ENCODE peak calls at places on chromosomes 16 and 17, in nine cellular contexts. H is fibroblast of pulmonary artery, B is HCT116, G is heart right ventricle, E is IMR-90, U is activated B cell treated with CpG ODN at 0.5 μM for 24 hours, C is dorsolateral prefrontal cortex, I is fibroblast of lung, J is sigmoid colon. Q is an unnamed sample.

GRCh38 chr17:41507315-41507880 is 2.0 kb upstream of the KRT13 start:
- DNase-seq in H (no peak), B (no peak), G (no peak), E (no peak), U (no peak), C (no peak), I (no peak), J (no peak), Q (no peak)

GRCh38 chr17:10614536-10615155 is 42.5 kb downstream of the MYH3 start:
- DNase-seq in H (peak), B (peak), G (no peak), E (peak), U (no peak), C (peak), I (peak), J (no peak), Q (peak)

GRCh38 chr16:11627822-11628457 is 40.3 kb upstream of the SNN start:
- DNase-seq in H (peak), B (peak), G (no peak), E (peak), U (no peak), C (no peak), I (peak), J (peak), Q (peak)

GRCh38 chr17:27269201-27269600 is 24.7 kb upstream of the WSB1 start:
- DNase-seq in H (no peak), B (no peak), G (no peak), E (no peak), U (no peak), C (no peak), I (no peak), J (no peak), Q (no peak)

GRCh38 chr17:14359251-14359939 is 58.5 kb downstream of the HS3ST3B1 start:
- DNase-seq in H (no peak), B (no peak), G (no peak), E (no peak), U (peak), C (no peak), I (no peak), J (no peak), Q (no peak)

GRCh38 chr16:84751947-84752346 is 52.1 kb downstream of the USP10 start:
- DNase-seq in H (peak), B (no peak), G (no peak), E (no peak), U (no peak), C (no peak), I (no peak), J (no peak), Q (peak)

GRCh38 chr17:6374761-6375312 is 60.1 kb downstream of the AIPL1 start:
- DNase-seq in H (peak), B (peak), G (no peak), E (peak), U (no peak), C (no peak), I (peak), J (no peak), Q (peak)

GRCh38 chr17:27760069-27760885 is 40.1 kb downstream of the NOS2 start:
- DNase-seq in H (peak), B (peak), G (peak), E (peak), U (peak), C (peak), I (peak), J (no peak), Q (peak)

GRCh38 chr16:20938426-20938825 is 37.9 kb downstream of the LYRM1 start:
- DNase-seq in H (peak), B (no peak), G (no peak), E (peak), U (no peak), C (no peak), I (peak), J (no peak), Q (peak)

GRCh38 chr17:66964083-66964771 is at the start of gene CACNG4:
- DNase-seq in H (no peak), B (no peak), G (no peak), E (no peak), U (no peak), C (no peak), I (no peak), J (no peak), Q (no peak)

GRCh38 chr17:3594056-3594810 is 15.0 kb downstream of the TRPV1 start:
- DNase-seq in H (peak), B (no peak), G (peak), E (peak), U (no peak), C (peak), I (peak), J (no peak), Q (no peak)

GRCh38 chr17:63445065-63445464 is 1.0 kb downstream of the CYB561 start:
- DNase-seq in H (no peak), B (no peak), G (no peak), E (no peak), U (no peak), C (no peak), I (no peak), J (no peak), Q (no peak)

GRCh38 chr16:57528499-57529323 is 7.7 kb downstream of the CCDC102A start:
- DNase-seq in H (no peak), B (no peak), G (no peak), E (no peak), U (no peak), C (no peak), I (no peak), J (peak), Q (no peak)

GRCh38 chr16:19933740-19934139 is 49.1 kb upstream of the GPRC5B start:
- DNase-seq in H (no peak), B (no peak), G (no peak), E (no peak), U (no peak), C (no peak), I (no peak), J (no peak), Q (no peak)

GRCh38 chr16:79756571-79756970 is 156.0 kb upstream of the MAF start:
- DNase-seq in H (no peak), B (no peak), G (no peak), E (no peak), U (no peak), C (no peak), I (no peak), J (no peak), Q (no peak)

GRCh38 chr16:84517366-84517765 is 12.9 kb upstream of the MEAK7 start:
- DNase-seq in H (no peak), B (no peak), G (no peak), E (no peak), U (no peak), C (no peak), I (no peak), J (no peak), Q (no peak)

GRCh38 chr17:78256705-78257559 is 25.5 kb downstream of the TMEM235 start:
- DNase-seq in H (no peak), B (no peak), G (no peak), E (no peak), U (no peak), C (no peak), I (no peak), J (no peak), Q (no peak)

GRCh38 chr17:46879101-46879500 is 27.7 kb downstream of the WNT9B start:
- DNase-seq in H (no peak), B (no peak), G (no peak), E (no peak), U (no peak), C (no peak), I (no peak), J (no peak), Q (no peak)
- TF ChIP-seq CTCF in H (no peak), B (no peak), G (no peak), E (no peak), U (no peak), C (no peak), I (no peak), J (no peak), Q (no peak)

GRCh38 chr16:88378401-88378800 is 4.4 kb upstream of the ZNF469 start:
- DNase-seq in H (no peak), B (no peak), G (no peak), E (no peak), U (no peak), C (no peak), I (no peak), J (no peak), Q (no peak)
- TF ChIP-seq CTCF in H (no peak), B (no peak), G (no peak), E (no peak), U (no peak), C (no peak), I (no peak), J (no peak), Q (no peak)

GRCh38 chr17:44314524-44314868 is 6.1 kb downstream of the RUNDC3A start:
- DNase-seq in H (no peak), B (no peak), G (no peak), E (no peak), U (no peak), C (no peak), I (no peak), J (no peak), Q (no peak)

GRCh38 chr17:44314869-44315661 is 6.7 kb downstream of the RUNDC3A start:
- DNase-seq in H (peak), B (no peak), G (no peak), E (no peak), U (no peak), C (peak), I (no peak), J (no peak), Q (no peak)

GRCh38 chr17:44315760-44316731 is 7.6 kb downstream of the RUNDC3A start:
- DNase-seq in H (no peak), B (no peak), G (no peak), E (no peak), U (no peak), C (no peak), I (no peak), J (no peak), Q (no peak)

GRCh38 chr17:44312396-44313104 is 4.1 kb downstream of the RUNDC3A start:
- DNase-seq in H (no peak), B (no peak), G (no peak), E (no peak), U (no peak), C (no peak), I (no peak), J (no peak), Q (no peak)

GRCh38 chr17:44314031-44314430 is 5.6 kb downstream of the RUNDC3A start:
- DNase-seq in H (no peak), B (no peak), G (no peak), E (no peak), U (no peak), C (no peak), I (no peak), J (no peak), Q (no peak)
- TF ChIP-seq CTCF in H (no peak), B (no peak), G (no peak), E (no peak), U (no peak), C (no peak), I (no peak), J (no peak), Q (no peak)

DNA sequence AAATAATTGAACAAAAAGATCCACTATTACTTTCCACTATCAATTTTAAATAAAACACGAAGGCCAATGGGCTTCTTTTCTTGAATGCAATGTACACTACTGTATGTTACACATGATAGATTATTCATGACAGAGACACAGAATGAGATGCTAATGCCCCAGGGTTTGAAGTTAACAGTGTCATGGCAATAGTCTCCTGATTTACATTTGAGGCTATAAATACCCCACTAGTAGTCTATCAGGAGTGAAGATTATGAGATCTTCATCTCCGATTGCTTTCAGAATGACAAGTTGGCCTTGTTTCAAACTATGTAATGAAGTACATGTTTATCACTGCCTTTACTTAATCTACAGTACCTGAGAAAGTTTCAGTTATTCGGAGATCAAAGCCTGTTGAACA is 84.4 kb downstream of the RPGRIP1L start:
- DNase-seq in H (no peak), B (no peak), G (no peak), E (no peak), U (no peak), C (no peak), I (no peak), J (no peak), Q (no peak)
- TF ChIP-seq CTCF in H (no peak), B (no peak), G (no peak), E (no peak), U (no peak), C (no peak), I (no peak), J (no peak), Q (no peak)

GRCh38 chr17:81711814-81712467 is at the start of gene SLC25A10:
- DNase-seq in H (peak), B (peak), G (peak), E (peak), U (peak), C (no peak), I (peak), J (peak), Q (peak)
- TF ChIP-seq CTCF in H (no peak), B (no peak), G (no peak), E (no peak), U (no peak), C (no peak), I (no peak), J (no peak), Q (no peak)

GRCh38 chr16:29310852-29311314 is 95.6 kb downstream of the NPIPB11 start:
- DNase-seq in H (no peak), B (no peak), G (peak), E (no peak), U (no peak), C (no peak), I (peak), J (peak), Q (no peak)
- TF ChIP-seq CTCF in H (no peak), B (no peak), G (peak), E (no peak), U (no peak), C (no peak), I (peak), J (no peak), Q (no peak)

DNA sequence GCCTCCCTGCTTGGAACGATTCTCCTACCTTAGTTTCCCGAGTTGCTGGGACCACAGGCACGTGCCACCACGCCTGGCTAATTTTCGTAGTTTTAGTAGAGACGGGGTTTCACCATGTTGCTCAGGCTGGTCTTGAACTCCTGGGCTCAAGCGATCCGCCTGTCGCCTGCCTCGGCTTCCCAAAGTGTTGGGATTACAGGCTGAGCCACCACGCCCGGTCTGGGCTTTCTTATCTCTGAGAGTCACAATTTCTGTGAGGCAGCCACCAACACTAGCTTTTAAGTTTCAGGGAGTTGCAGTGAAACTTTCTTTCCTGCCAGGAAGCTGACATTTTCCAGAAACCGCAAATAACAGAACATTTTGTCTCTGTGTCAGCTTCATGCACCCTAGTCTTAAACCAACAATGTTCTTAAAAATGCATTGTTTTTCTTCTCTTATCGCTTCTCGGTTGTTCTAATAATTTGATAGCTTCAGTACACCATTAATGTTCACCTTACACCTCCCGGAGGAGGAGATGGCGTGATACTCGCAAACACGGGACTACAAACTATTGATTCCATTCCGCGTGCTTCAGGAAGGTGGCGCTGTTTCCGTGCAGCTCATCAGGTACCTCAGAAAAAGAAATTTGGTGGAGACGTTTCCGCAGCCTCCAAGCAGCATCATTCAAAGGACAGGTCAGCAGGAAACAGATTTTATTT is 7.4 kb upstream of the DHRS7B start:
- DNase-seq in H (peak), B (peak), G (peak), E (peak), U (peak), C (peak), I (peak), J (peak), Q (peak)
- TF ChIP-seq CTCF in H (peak), B (peak), G (peak), E (peak), U (no peak), C (peak), I (peak), J (peak), Q (peak)

DNA sequence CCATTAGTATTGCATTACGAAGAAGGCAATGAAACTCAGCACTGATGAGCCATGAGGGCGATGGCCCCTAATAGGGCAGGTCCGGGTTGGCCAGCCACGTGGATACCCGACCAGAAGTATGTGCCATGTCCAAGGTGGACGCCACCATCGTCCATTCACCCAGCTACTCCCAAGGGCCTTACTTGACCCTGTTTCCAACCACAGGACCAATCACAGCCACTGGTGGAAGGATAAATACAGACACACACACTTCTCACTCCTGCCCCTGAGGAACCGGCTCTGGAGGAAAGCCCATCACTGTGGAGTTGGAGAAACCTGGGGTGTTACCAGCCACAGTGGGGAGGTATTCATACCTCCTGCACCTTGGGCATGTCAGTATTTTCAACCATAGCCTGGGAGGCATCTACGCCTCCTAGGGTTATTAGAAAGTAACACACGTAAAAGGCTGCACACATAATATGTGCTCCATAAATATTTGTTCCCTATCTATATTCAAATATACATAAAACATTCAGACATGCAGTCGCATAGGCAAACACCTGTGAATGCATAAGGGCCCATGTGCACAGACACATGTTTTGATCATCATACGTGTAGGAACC is 5.4 kb upstream of the ITGA3 start:
- DNase-seq in H (no peak), B (no peak), G (no peak), E (no peak), U (no peak), C (no peak), I (no peak), J (no peak), Q (no peak)
- TF ChIP-seq CTCF in H (no peak), B (peak), G (no peak), E (no peak), U (no peak), C (no peak), I (no peak), J (no peak), Q (no peak)

Q was measured in MCF 10A.